ENCODE peak calls at places on chromosome 22, in four cellular contexts. K, Q, W and D are unnamed samples.

GRCh38 chr22:50544078-50544745 is 1.5 kb upstream of the KLHDC7B start:
- DNase-seq in K (no peak), Q (peak; percentile 84), W (no peak), D (peak; percentile 86)

GRCh38 chr22:49491726-49492125 is 335.9 kb downstream of the BRD1 start:
- DNase-seq in K (no peak), Q (no peak), W (no peak), D (no peak)

GRCh38 chr22:38981005-38981658 is 1.0 kb upstream of the APOBEC3B start:
- DNase-seq in K (peak; percentile 37), Q (no peak), W (no peak), D (no peak)

GRCh38 chr22:30906946-30907345 is 61.6 kb downstream of the MORC2 start:
- DNase-seq in K (no peak), Q (no peak), W (no peak), D (peak; percentile 29)

GRCh38 chr22:19578180-19579004 is 54.2 kb upstream of the CLDN5 start:
- DNase-seq in K (no peak), Q (no peak), W (no peak), D (no peak)

GRCh38 chr22:30235687-30236170 is 10.8 kb downstream of the LIF start:
- DNase-seq in K (no peak), Q (no peak), W (no peak), D (no peak)

GRCh38 chr22:35568751-35569725 is 28.4 kb downstream of the RASD2 start:
- DNase-seq in K (no peak), Q (no peak), W (no peak), D (no peak)

GRCh38 chr22:48250286-48250895 is 1487.9 kb downstream of the TBC1D22A start:
- DNase-seq in K (no peak), Q (no peak), W (no peak), D (no peak)

GRCh38 chr22:41359376-41359775 is 22.4 kb upstream of the TEF start:
- DNase-seq in K (no peak), Q (no peak), W (no peak), D (no peak)

GRCh38 chr22:39408807-39409206 is 9.2 kb downstream of the TAB1 start:
- DNase-seq in K (no peak), Q (no peak), W (no peak), D (no peak)

GRCh38 chr22:24953294-24954113 is 988 bp downstream of the KIAA1671 start:
- DNase-seq in K (no peak), Q (peak; percentile 66), W (no peak), D (peak; percentile 51)

GRCh38 chr22:19432092-19432844 is at the start of gene MRPL40:
- DNase-seq in K (peak; percentile 85), Q (peak; percentile 97), W (peak; percentile 76), D (peak; percentile 98)

GRCh38 chr22:27136596-27136995 is 479.2 kb downstream of the MIAT start:
- DNase-seq in K (no peak), Q (no peak), W (no peak), D (no peak)

GRCh38 chr22:49340406-49340805 is 487.3 kb downstream of the BRD1 start:
- DNase-seq in K (no peak), Q (no peak), W (no peak), D (no peak)

GRCh38 chr22:35330258-35330861 is 30.7 kb downstream of the TOM1 start:
- DNase-seq in K (no peak), Q (peak; percentile 94), W (no peak), D (peak; percentile 84)

DNA sequence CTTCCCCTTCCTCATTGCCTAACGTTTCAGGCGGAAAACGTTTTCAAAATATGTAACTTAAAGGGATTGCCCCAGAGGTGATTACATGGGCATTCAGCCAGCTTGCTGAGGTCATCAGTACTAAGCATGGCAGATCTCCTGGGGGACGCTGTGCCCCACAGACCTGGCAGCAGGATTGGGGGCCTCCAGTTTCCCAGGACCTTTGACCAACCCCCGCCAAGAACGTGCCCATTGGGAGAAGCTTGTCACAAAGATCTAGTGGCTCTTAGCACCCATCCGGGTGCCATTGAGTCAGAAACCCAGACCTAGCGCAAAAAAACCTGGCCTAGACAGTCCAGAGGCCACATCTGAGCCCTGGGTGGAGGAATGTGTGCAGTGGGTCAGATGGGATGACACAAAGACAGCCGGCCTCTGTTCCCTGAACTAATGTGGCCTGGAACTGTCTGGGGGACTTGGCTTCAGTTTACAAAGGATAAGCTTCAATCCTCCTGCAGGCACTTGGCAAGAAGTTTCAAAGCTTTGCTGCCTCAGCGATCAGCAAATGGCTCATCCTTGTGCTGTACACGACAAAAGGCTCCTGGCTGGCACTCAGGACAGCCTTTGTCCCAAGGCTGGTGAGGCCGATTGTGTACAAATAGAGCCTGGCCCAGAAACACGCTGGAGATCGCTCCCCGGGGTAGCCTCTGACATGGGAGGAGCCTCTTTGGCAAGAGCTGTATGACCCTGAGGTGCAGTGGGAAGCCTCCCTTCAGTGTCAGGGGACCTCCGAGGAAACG is 9.5 kb downstream of the C1QTNF6 start:
- DNase-seq in K (no peak), Q (no peak), W (no peak), D (peak; percentile 89)
- TF ChIP-seq POLR2A in K (no peak), Q (no peak), W (no peak), D (no peak)

GRCh38 chr22:17769013-17769715 is 5.1 kb downstream of the BID start:
- DNase-seq in K (no peak), Q (no peak), W (no peak), D (no peak)

GRCh38 chr22:17770180-17771077 is 3.8 kb downstream of the BID start:
- DNase-seq in K (no peak), Q (peak; percentile 14), W (no peak), D (peak; percentile 78)

GRCh38 chr22:17769716-17770082 is 4.6 kb downstream of the BID start:
- DNase-seq in K (no peak), Q (no peak), W (no peak), D (peak; percentile 95)

GRCh38 chr22:17764036-17764435 is 10.2 kb downstream of the BID start:
- DNase-seq in K (no peak), Q (no peak), W (no peak), D (peak; percentile 77)

GRCh38 chr22:17767236-17768065 is 6.8 kb downstream of the BID start:
- DNase-seq in K (no peak), Q (no peak), W (peak; percentile 85), D (no peak)
- H3K4me3 ChIP-seq in K (no peak overlapping the region), Q (no peak overlapping the region), W (peak overlapping the region; percentile 34), D (no peak overlapping the region)

GRCh38 chr22:22834204-22834603 is 53.4 kb upstream of the IGLL5 start:
- DNase-seq in K (no peak), Q (no peak), W (no peak), D (no peak)
- H3K27me3 ChIP-seq in K (peaks cover 14% of the 10 kb centered on the region), Q (no peaks in the 10 kb centered on the region), W (no peaks in the 10 kb centered on the region), D (no peaks in the 10 kb centered on the region)

GRCh38 chr22:32042924-32043323 is at the start of gene SLC5A1:
- DNase-seq in K (no peak), Q (no peak), W (no peak), D (peak; percentile 64)
- TF ChIP-seq POLR2A in K (no peak), Q (no peak), W (no peak), D (no peak)

GRCh38 chr22:43090130-43090789 is 1.1 kb upstream of the TTLL1 start:
- DNase-seq in K (peak; percentile 90), Q (peak; percentile 52), W (peak; percentile 46), D (peak; percentile 39)
- H3K4me3 ChIP-seq in K (peak overlapping the region; percentile 93), Q (no peak overlapping the region), W (no peak overlapping the region), D (no peak overlapping the region)

GRCh38 chr22:44526431-44527115 is 28.5 kb upstream of the RTL6 start:
- DNase-seq in K (no peak), Q (no peak), W (no peak), D (no peak)

GRCh38 chr22:44525872-44526271 is 27.8 kb upstream of the RTL6 start:
- DNase-seq in K (no peak), Q (no peak), W (no peak), D (no peak)

GRCh38 chr22:44524806-44525205 is 26.8 kb upstream of the RTL6 start:
- DNase-seq in K (no peak), Q (no peak), W (no peak), D (no peak)

GRCh38 chr22:44522526-44523170 is 24.6 kb upstream of the RTL6 start:
- DNase-seq in K (no peak), Q (no peak), W (no peak), D (no peak)

GRCh38 chr22:44523981-44524759 is 26.1 kb upstream of the RTL6 start:
- DNase-seq in K (no peak), Q (peak; percentile 65), W (no peak), D (peak; percentile 26)
- H3K27me3 ChIP-seq in K (peaks cover 10% of the 10 kb centered on the region), Q (no peaks in the 10 kb centered on the region), W (peaks cover 3% of the 10 kb centered on the region), D (no peaks in the 10 kb centered on the region)

DNA sequence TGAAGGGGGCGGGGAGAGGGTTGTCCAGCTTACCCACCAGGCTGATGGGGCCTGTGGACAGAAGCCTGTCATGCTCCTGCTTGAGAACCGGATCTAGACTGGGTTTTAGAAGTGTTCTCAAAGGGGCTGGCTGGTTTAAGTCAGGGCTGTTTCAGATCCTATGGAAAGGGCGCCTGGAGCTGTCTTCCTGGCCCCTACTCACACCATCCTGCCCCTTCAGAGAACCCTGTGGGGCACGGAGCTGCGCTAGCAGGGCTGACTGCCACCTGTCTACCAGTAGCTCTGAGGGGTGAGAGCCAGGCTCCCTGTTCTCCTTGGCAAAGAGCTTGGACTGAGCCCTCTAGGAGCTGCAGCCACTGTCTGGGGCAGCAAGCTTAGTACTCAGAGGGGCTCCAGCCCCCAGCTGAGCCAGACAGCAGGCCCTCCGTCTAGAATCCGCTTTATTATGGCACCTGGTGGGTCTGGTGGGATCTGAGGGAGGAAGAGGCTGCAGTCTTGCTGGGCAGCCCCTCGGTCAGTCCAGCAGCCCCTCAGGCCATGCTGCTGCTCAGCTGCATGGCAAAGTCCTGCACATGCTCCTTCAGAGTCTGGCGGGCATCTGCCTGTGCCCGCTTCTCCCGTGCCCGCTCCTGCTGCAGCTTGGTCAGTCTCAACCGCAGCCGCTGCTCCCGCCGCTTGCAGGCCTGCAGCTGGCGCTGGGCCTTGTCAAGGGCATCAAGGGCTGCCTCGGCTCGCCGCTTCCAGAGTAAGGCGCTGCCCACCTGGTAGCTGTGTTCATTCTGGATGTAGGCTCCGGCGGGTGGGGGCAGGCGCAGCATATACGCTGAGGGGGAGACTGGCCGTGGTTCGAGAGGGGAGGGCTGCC is 2.3 kb downstream of the THAP7 start:
- DNase-seq in K (no peak), Q (no peak), W (no peak), D (no peak)
- TF ChIP-seq POLR2A in K (no peak), Q (no peak), W (no peak), D (no peak)

GRCh38 chr22:29212738-29213137 is 7.0 kb downstream of the EMID1 start:
- DNase-seq in K (no peak), Q (no peak), W (no peak), D (no peak)
- H3K4me3 ChIP-seq in K (no peak overlapping the region), Q (no peak overlapping the region), W (no peak overlapping the region), D (no peak overlapping the region)

GRCh38 chr22:44589831-44590230 is 91.8 kb upstream of the RTL6 start:
- DNase-seq in K (no peak), Q (no peak), W (no peak), D (no peak)

GRCh38 chr22:44588348-44588747 is 90.3 kb upstream of the RTL6 start:
- DNase-seq in K (no peak), Q (peak; percentile 3), W (no peak), D (no peak)

GRCh38 chr22:44586337-44586990 is 88.4 kb upstream of the RTL6 start:
- DNase-seq in K (no peak), Q (no peak), W (no peak), D (peak; percentile 7)

GRCh38 chr22:44587004-44587793 is 89.2 kb upstream of the RTL6 start:
- DNase-seq in K (no peak), Q (peak; percentile 18), W (no peak), D (no peak)

GRCh38 chr22:44587911-44588310 is 89.9 kb upstream of the RTL6 start:
- DNase-seq in K (no peak), Q (no peak), W (no peak), D (no peak)
- H3K27me3 ChIP-seq in K (no peaks in the 10 kb centered on the region), Q (no peaks in the 10 kb centered on the region), W (peaks cover 6% of the 10 kb centered on the region), D (no peaks in the 10 kb centered on the region)

GRCh38 chr22:46052801-46053562 is 76.0 kb upstream of the WNT7B start:
- DNase-seq in K (no peak), Q (peak; percentile 75), W (no peak), D (peak; percentile 53)
- TF ChIP-seq POLR2A in K (no peak), Q (peak; percentile 11), W (no peak), D (no peak)